ENCODE peak calls at places on chromosomes 13 and 19, in four cellular contexts. One of them, this sample, is unnamed.

GRCh38 chr19:4710281-4710600 is 13.4 kb downstream of the DPP9 start:
- DNase-seq in psoas muscle: no peak
- DNase-seq in fibroblast of lung: no peak
- DNase-seq in CD8-positive, alpha-beta memory T cell: no peak
- DNase-seq in this sample: no peak

GRCh38 chr19:49340069-49340864 is 5.1 kb downstream of the CD37 start:
- DNase-seq in psoas muscle: peak
- DNase-seq in fibroblast of lung: no peak
- DNase-seq in CD8-positive, alpha-beta memory T cell: no peak
- DNase-seq in this sample: peak

GRCh38 chr13:95636853-95637252 is 7.7 kb downstream of the DZIP1 start:
- DNase-seq in psoas muscle: no peak
- DNase-seq in fibroblast of lung: no peak
- DNase-seq in CD8-positive, alpha-beta memory T cell: no peak
- DNase-seq in this sample: no peak

GRCh38 chr19:46863818-46864629 is 3.2 kb downstream of the ARHGAP35 start:
- DNase-seq in psoas muscle: no peak
- DNase-seq in fibroblast of lung: peak
- DNase-seq in CD8-positive, alpha-beta memory T cell: no peak
- DNase-seq in this sample: peak

GRCh38 chr19:17026041-17026658 is 460 bp downstream of the CPAMD8 start:
- DNase-seq in psoas muscle: no peak
- DNase-seq in fibroblast of lung: no peak
- DNase-seq in CD8-positive, alpha-beta memory T cell: no peak
- DNase-seq in this sample: no peak

GRCh38 chr19:8065489-8066261 is 13.1 kb downstream of the CCL25 start:
- DNase-seq in psoas muscle: no peak
- DNase-seq in fibroblast of lung: no peak
- DNase-seq in CD8-positive, alpha-beta memory T cell: no peak
- DNase-seq in this sample: no peak

GRCh38 chr13:113060557-113061270 is 44.9 kb upstream of the F7 start:
- DNase-seq in psoas muscle: no peak
- DNase-seq in fibroblast of lung: no peak
- DNase-seq in CD8-positive, alpha-beta memory T cell: peak
- DNase-seq in this sample: no peak

GRCh38 chr13:74464656-74465055 is 330.5 kb upstream of the KLF12 start:
- DNase-seq in psoas muscle: no peak
- DNase-seq in fibroblast of lung: no peak
- DNase-seq in CD8-positive, alpha-beta memory T cell: no peak
- DNase-seq in this sample: no peak

GRCh38 chr19:5342573-5343201 is 2.1 kb upstream of the PTPRS start:
- DNase-seq in psoas muscle: no peak
- DNase-seq in fibroblast of lung: no peak
- DNase-seq in CD8-positive, alpha-beta memory T cell: no peak
- DNase-seq in this sample: no peak

GRCh38 chr13:41643502-41643901 is 186.2 kb downstream of the RGCC start:
- DNase-seq in psoas muscle: no peak
- DNase-seq in fibroblast of lung: no peak
- DNase-seq in CD8-positive, alpha-beta memory T cell: no peak
- DNase-seq in this sample: no peak

GRCh38 chr19:54188224-54188871 is 1.0 kb downstream of the MBOAT7 start:
- DNase-seq in psoas muscle: no peak
- DNase-seq in fibroblast of lung: peak
- DNase-seq in CD8-positive, alpha-beta memory T cell: peak
- DNase-seq in this sample: peak

GRCh38 chr13:29845440-29846056 is 4.9 kb downstream of the UBL3 start:
- DNase-seq in psoas muscle: no peak
- DNase-seq in fibroblast of lung: peak
- DNase-seq in CD8-positive, alpha-beta memory T cell: no peak
- DNase-seq in this sample: peak

GRCh38 chr19:56133858-56134654 is 7.0 kb upstream of the ZNF444 start:
- DNase-seq in psoas muscle: no peak
- DNase-seq in fibroblast of lung: no peak
- DNase-seq in CD8-positive, alpha-beta memory T cell: no peak
- DNase-seq in this sample: no peak

GRCh38 chr13:36154567-36155231 is 23.5 kb upstream of the DCLK1 start:
- DNase-seq in psoas muscle: peak
- DNase-seq in fibroblast of lung: peak
- DNase-seq in CD8-positive, alpha-beta memory T cell: no peak
- DNase-seq in this sample: peak

GRCh38 chr13:96018135-96018534 is 35.1 kb downstream of the UGGT2 start:
- DNase-seq in psoas muscle: no peak
- DNase-seq in fibroblast of lung: no peak
- DNase-seq in CD8-positive, alpha-beta memory T cell: no peak
- DNase-seq in this sample: no peak

GRCh38 chr19:38868551-38868950 is 9.5 kb downstream of the RINL start:
- DNase-seq in psoas muscle: no peak
- DNase-seq in fibroblast of lung: no peak
- DNase-seq in CD8-positive, alpha-beta memory T cell: no peak
- DNase-seq in this sample: no peak

DNA sequence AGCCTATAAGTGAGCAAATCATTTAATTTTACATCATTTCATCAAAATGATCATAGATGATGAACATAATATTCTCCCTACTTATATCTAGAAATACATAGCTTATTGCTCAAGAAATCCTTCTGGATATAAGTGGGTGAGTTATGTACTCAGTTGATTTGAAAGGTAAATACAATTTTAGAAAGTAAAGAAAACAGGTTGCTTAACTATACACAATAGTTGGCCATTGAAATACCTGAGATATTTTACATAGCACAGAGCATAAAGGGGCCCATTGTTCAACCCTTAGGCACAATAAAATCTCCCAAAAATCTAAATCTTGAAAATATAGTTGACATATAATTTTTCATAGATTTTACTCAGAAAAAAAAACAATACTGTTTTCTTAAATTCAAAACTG is 782.0 kb upstream of the KLHL1 start:
- DNase-seq in psoas muscle: no peak
- DNase-seq in fibroblast of lung: no peak
- DNase-seq in CD8-positive, alpha-beta memory T cell: no peak
- DNase-seq in this sample: no peak
- H3K4me3 ChIP-seq in psoas muscle: no peak
- H3K4me3 ChIP-seq in fibroblast of lung: no peak
- H3K4me3 ChIP-seq in CD8-positive, alpha-beta memory T cell: no peak
- H3K4me3 ChIP-seq in this sample: no peak

GRCh38 chr19:58388175-58388526 is 1.1 kb downstream of the RPS5 start:
- DNase-seq in psoas muscle: no peak
- DNase-seq in fibroblast of lung: no peak
- DNase-seq in CD8-positive, alpha-beta memory T cell: no peak
- DNase-seq in this sample: no peak
- H3K4me3 ChIP-seq in psoas muscle: peak
- H3K4me3 ChIP-seq in fibroblast of lung: peak
- H3K4me3 ChIP-seq in CD8-positive, alpha-beta memory T cell: peak
- H3K4me3 ChIP-seq in this sample: peak

GRCh38 chr19:3357731-3358391 is 8.5 kb upstream of the NFIC start:
- DNase-seq in psoas muscle: no peak
- DNase-seq in fibroblast of lung: no peak
- DNase-seq in CD8-positive, alpha-beta memory T cell: peak
- DNase-seq in this sample: no peak
- H3K4me3 ChIP-seq in psoas muscle: peak
- H3K4me3 ChIP-seq in fibroblast of lung: no peak
- H3K4me3 ChIP-seq in CD8-positive, alpha-beta memory T cell: peak
- H3K4me3 ChIP-seq in this sample: no peak

DNA sequence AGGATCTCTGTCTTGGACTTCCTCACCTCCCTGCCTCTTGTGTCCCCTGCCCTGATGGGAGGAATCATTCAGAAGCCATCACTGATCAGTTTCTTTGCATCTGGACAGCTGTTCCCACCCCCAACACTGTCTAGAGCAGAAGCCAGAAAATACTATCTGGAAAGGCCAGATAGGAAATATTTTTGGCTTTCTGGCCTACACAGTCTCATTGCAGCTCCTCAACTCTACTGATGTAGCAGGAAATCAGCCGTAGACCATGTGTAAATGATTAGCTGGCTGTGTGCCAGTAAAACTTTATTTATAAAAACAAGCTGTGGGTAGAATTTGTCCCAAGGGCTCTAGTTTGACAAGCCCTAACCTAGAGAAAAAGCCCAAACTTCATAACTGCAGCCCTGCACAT is 5.6 kb downstream of the SIGLEC7 start:
- DNase-seq in psoas muscle: no peak
- DNase-seq in fibroblast of lung: no peak
- DNase-seq in CD8-positive, alpha-beta memory T cell: no peak
- DNase-seq in this sample: no peak
- H3K4me3 ChIP-seq in psoas muscle: no peak
- H3K4me3 ChIP-seq in fibroblast of lung: no peak
- H3K4me3 ChIP-seq in CD8-positive, alpha-beta memory T cell: no peak
- H3K4me3 ChIP-seq in this sample: no peak

GRCh38 chr19:11202488-11203193 is 5.3 kb upstream of the KANK2 start:
- DNase-seq in psoas muscle: no peak
- DNase-seq in fibroblast of lung: no peak
- DNase-seq in CD8-positive, alpha-beta memory T cell: no peak
- DNase-seq in this sample: no peak

GRCh38 chr19:11204943-11205349 is 7.6 kb upstream of the KANK2 start:
- DNase-seq in psoas muscle: no peak
- DNase-seq in fibroblast of lung: no peak
- DNase-seq in CD8-positive, alpha-beta memory T cell: no peak
- DNase-seq in this sample: peak

GRCh38 chr19:11203194-11204075 is 6.1 kb upstream of the KANK2 start:
- DNase-seq in psoas muscle: peak
- DNase-seq in fibroblast of lung: peak
- DNase-seq in CD8-positive, alpha-beta memory T cell: no peak
- DNase-seq in this sample: peak

GRCh38 chr19:11205939-11206570 is 8.7 kb upstream of the KANK2 start:
- DNase-seq in psoas muscle: no peak
- DNase-seq in fibroblast of lung: no peak
- DNase-seq in CD8-positive, alpha-beta memory T cell: no peak
- DNase-seq in this sample: no peak

GRCh38 chr19:11204076-11204602 is 6.8 kb upstream of the KANK2 start:
- DNase-seq in psoas muscle: no peak
- DNase-seq in fibroblast of lung: no peak
- DNase-seq in CD8-positive, alpha-beta memory T cell: no peak
- DNase-seq in this sample: no peak
- H3K4me3 ChIP-seq in psoas muscle: peak
- H3K4me3 ChIP-seq in fibroblast of lung: no peak
- H3K4me3 ChIP-seq in CD8-positive, alpha-beta memory T cell: no peak
- H3K4me3 ChIP-seq in this sample: no peak

GRCh38 chr19:3343619-3344502 is 22.5 kb upstream of the NFIC start:
- DNase-seq in psoas muscle: peak
- DNase-seq in fibroblast of lung: peak
- DNase-seq in CD8-positive, alpha-beta memory T cell: peak
- DNase-seq in this sample: peak

GRCh38 chr19:3344608-3345598 is 21.5 kb upstream of the NFIC start:
- DNase-seq in psoas muscle: no peak
- DNase-seq in fibroblast of lung: no peak
- DNase-seq in CD8-positive, alpha-beta memory T cell: no peak
- DNase-seq in this sample: no peak

GRCh38 chr19:3345850-3346460 is 20.4 kb upstream of the NFIC start:
- DNase-seq in psoas muscle: no peak
- DNase-seq in fibroblast of lung: no peak
- DNase-seq in CD8-positive, alpha-beta memory T cell: no peak
- DNase-seq in this sample: no peak

GRCh38 chr19:3348042-3348441 is 18.3 kb upstream of the NFIC start:
- DNase-seq in psoas muscle: no peak
- DNase-seq in fibroblast of lung: no peak
- DNase-seq in CD8-positive, alpha-beta memory T cell: no peak
- DNase-seq in this sample: no peak

GRCh38 chr19:3346677-3347353 is 19.6 kb upstream of the NFIC start:
- DNase-seq in psoas muscle: peak
- DNase-seq in fibroblast of lung: peak
- DNase-seq in CD8-positive, alpha-beta memory T cell: no peak
- DNase-seq in this sample: peak
- H3K4me3 ChIP-seq in psoas muscle: no peak
- H3K4me3 ChIP-seq in fibroblast of lung: no peak
- H3K4me3 ChIP-seq in CD8-positive, alpha-beta memory T cell: no peak
- H3K4me3 ChIP-seq in this sample: no peak

This sample was measured in cardiac fibroblast.